ENCODE peak calls at places on chromosomes 7 and 10, in ten cellular contexts. Z is left cardiac atrium; L is iPS-NIHi11; R is NCI-H1694; S is stimulated activated CD4-positive, alpha-beta T cell treated with anti-CD3 and anti-CD28 coated beads, Interleukin-12 subunit alpha, Interleukin-12 subunit beta, amount 100 ng/mL, for 4 hours; I is HT-29; C is GM20000; M is putamen; Q is CD8-positive, alpha-beta memory T cell; O is KBM-7. P is an unnamed sample.

GRCh38 chr7:149225656-149226055 is 13.8 kb upstream of the ZNF212 start:
- DNase-seq in Q (no peak), L (no peak), S (no peak), R (no peak), I (no peak), C (no peak), M (no peak), O (no peak), Z (no peak), P (no peak)

GRCh38 chr10:103276941-103277712 is at the start of gene INA:
- DNase-seq in R (peak; percentile 57), I (no peak), L (peak; percentile 88), M (no peak), C (peak; percentile 69), O (peak; percentile 29), Z (no peak), S (peak; percentile 8), Q (no peak), P (no peak)

GRCh38 chr7:132500727-132501410 is 75.4 kb downstream of the PLXNA4 start:
- DNase-seq in O (no peak), C (no peak), Q (no peak), Z (peak; percentile 90), I (peak; percentile 32), R (no peak), S (no peak), M (no peak), L (peak; percentile 49), P (no peak)

GRCh38 chr7:44084695-44085094 is 2.4 kb upstream of the POLM start:
- DNase-seq in S (no peak), L (no peak), Z (no peak), Q (no peak), I (no peak), M (no peak), R (no peak), C (no peak), O (no peak), P (no peak)

GRCh38 chr10:113202011-113202410 is 252.0 kb downstream of the TCF7L2 start:
- DNase-seq in C (no peak), Z (no peak), S (no peak), Q (no peak), I (no peak), O (no peak), M (no peak), L (no peak), R (no peak), P (no peak)

GRCh38 chr7:149773446-149774236 is at the start of gene ZNF467:
- DNase-seq in Z (peak; percentile 78), Q (peak; percentile 38), O (peak; percentile 39), I (no peak), R (peak; percentile 34), S (peak; percentile 29), M (peak; percentile 65), C (no peak), L (peak; percentile 65), P (no peak)

GRCh38 chr10:28677889-28678686 is 767 bp downstream of the BAMBI start:
- DNase-seq in Q (peak; percentile 9), L (peak; percentile 24), M (no peak), Z (peak; percentile 42), C (no peak), S (peak; percentile 29), I (no peak), R (no peak), O (peak; percentile 41), P (no peak)

GRCh38 chr10:73894245-73894971 is 16.5 kb upstream of the PLAU start:
- DNase-seq in Q (no peak), M (no peak), I (no peak), S (no peak), L (no peak), R (no peak), Z (no peak), O (no peak), C (no peak), P (no peak)

GRCh38 chr7:30144659-30145321 is 10.0 kb downstream of the MTURN start:
- DNase-seq in I (no peak), O (peak; percentile 45), C (no peak), Q (no peak), M (no peak), S (no peak), R (no peak), Z (no peak), L (no peak), P (no peak)

GRCh38 chr7:47083476-47084250 is 498.2 kb downstream of the TNS3 start:
- DNase-seq in R (no peak), M (no peak), Q (no peak), L (no peak), O (no peak), I (no peak), Z (no peak), S (no peak), C (no peak), P (no peak)

GRCh38 chr10:930415-931325 is 835 bp downstream of the LARP4B start:
- DNase-seq in O (peak; percentile 37), S (no peak), M (no peak), Z (peak; percentile 49), L (peak; percentile 73), Q (peak; percentile 30), I (peak; percentile 83), R (no peak), C (peak; percentile 38), P (no peak)

GRCh38 chr10:121527690-121528089 is 70.6 kb downstream of the FGFR2 start:
- DNase-seq in C (no peak), O (no peak), Q (no peak), R (no peak), L (peak; percentile 51), I (no peak), M (no peak), Z (no peak), S (no peak), P (no peak)

GRCh38 chr10:103890194-103890658 is 27.8 kb downstream of the STN1 start:
- DNase-seq in I (peak; percentile 93), Z (peak; percentile 35), S (no peak), R (no peak), M (no peak), L (no peak), Q (no peak), O (peak; percentile 15), C (no peak), P (no peak)

GRCh38 chr7:95691464-95691863 is 80.9 kb upstream of the DYNC1I1 start:
- DNase-seq in L (no peak), C (no peak), I (no peak), S (no peak), M (no peak), R (no peak), Z (no peak), O (no peak), Q (no peak), P (no peak)

GRCh38 chr7:100627238-100627549 is 14.2 kb downstream of the TFR2 start:
- DNase-seq in Z (no peak), M (no peak), I (no peak), S (no peak), Q (no peak), L (peak; percentile 30), R (no peak), C (no peak), O (no peak), P (no peak)

GRCh38 chr7:12715372-12716133 is 28.1 kb downstream of the ARL4A start:
- DNase-seq in C (no peak), S (no peak), I (peak; percentile 81), O (peak; percentile 90), L (peak; percentile 66), R (no peak), Q (no peak), Z (peak; percentile 83), M (peak; percentile 34), P (no peak)

GRCh38 chr7:10789170-10789569 is 184.5 kb upstream of the PHF14 start:
- DNase-seq in I (no peak), Z (no peak), Q (no peak), M (no peak), L (no peak), R (no peak), O (no peak), C (no peak), S (no peak), P (no peak)

GRCh38 chr7:157570531-157571200 is 233.9 kb downstream of the DNAJB6 start:
- DNase-seq in M (no peak), O (no peak), I (no peak), L (no peak), C (no peak), Q (no peak), R (no peak), Z (no peak), S (no peak), P (no peak)

GRCh38 chr10:62083413-62083794 is 181.9 kb downstream of the ARID5B start:
- DNase-seq in C (no peak), L (no peak), R (peak; percentile 17), Q (no peak), M (no peak), S (no peak), I (peak; percentile 62), O (peak; percentile 24), Z (no peak), P (no peak)

GRCh38 chr10:132691711-132692153 is 94.2 kb downstream of the NKX6-2 start:
- DNase-seq in M (no peak), R (no peak), Z (peak; percentile 16), C (no peak), I (no peak), L (no peak), S (no peak), O (no peak), Q (no peak), P (no peak)